ENCODE peak calls at places on chromosomes 2 and 18, in four cellular contexts. One of them, this sample, is unnamed.

GRCh38 chr2:37843554-37843953 is 81.5 kb upstream of the RMDN2 start:
- DNase-seq in OCI-LY7: no peak
- DNase-seq in GM12864: no peak
- DNase-seq in CD4-positive, alpha-beta T cell: no peak
- DNase-seq in this sample: no peak

GRCh38 chr2:147473075-147473474 is 371.8 kb upstream of the ACVR2A start:
- DNase-seq in CD4-positive, alpha-beta T cell: no peak
- DNase-seq in GM12864: no peak
- DNase-seq in OCI-LY7: no peak
- DNase-seq in this sample: no peak

GRCh38 chr2:108412995-108413726 is 35.4 kb downstream of the SULT1C4 start:
- DNase-seq in GM12864: no peak
- DNase-seq in CD4-positive, alpha-beta T cell: no peak
- DNase-seq in OCI-LY7: no peak
- DNase-seq in this sample: no peak

GRCh38 chr2:235135990-235136561 is 184.3 kb downstream of the SH3BP4 start:
- DNase-seq in OCI-LY7: peak
- DNase-seq in GM12864: peak
- DNase-seq in CD4-positive, alpha-beta T cell: peak
- DNase-seq in this sample: peak

GRCh38 chr2:99784946-99785345 is 295.1 kb upstream of the REV1 start:
- DNase-seq in GM12864: no peak
- DNase-seq in OCI-LY7: no peak
- DNase-seq in CD4-positive, alpha-beta T cell: no peak
- DNase-seq in this sample: no peak

GRCh38 chr2:166343467-166343866 is 32.3 kb downstream of the SCN9A start:
- DNase-seq in OCI-LY7: peak
- DNase-seq in GM12864: no peak
- DNase-seq in CD4-positive, alpha-beta T cell: no peak
- DNase-seq in this sample: no peak

GRCh38 chr2:83364264-83364663 is 1094.8 kb downstream of the SUCLG1 start:
- DNase-seq in OCI-LY7: no peak
- DNase-seq in GM12864: no peak
- DNase-seq in CD4-positive, alpha-beta T cell: no peak
- DNase-seq in this sample: no peak

GRCh38 chr2:189287982-189288494 is 108.5 kb upstream of the COL5A2 start:
- DNase-seq in CD4-positive, alpha-beta T cell: no peak
- DNase-seq in GM12864: no peak
- DNase-seq in OCI-LY7: no peak
- DNase-seq in this sample: peak

GRCh38 chr18:50659091-50660003 is 99.5 kb downstream of the MAPK4 start:
- DNase-seq in GM12864: no peak
- DNase-seq in OCI-LY7: no peak
- DNase-seq in CD4-positive, alpha-beta T cell: no peak
- DNase-seq in this sample: no peak

GRCh38 chr2:128554151-128554769 is 235.6 kb upstream of the HS6ST1 start:
- DNase-seq in CD4-positive, alpha-beta T cell: no peak
- DNase-seq in OCI-LY7: no peak
- DNase-seq in GM12864: no peak
- DNase-seq in this sample: no peak

GRCh38 chr2:64906853-64907536 is 82.2 kb upstream of the SLC1A4 start:
- DNase-seq in GM12864: no peak
- DNase-seq in OCI-LY7: no peak
- DNase-seq in CD4-positive, alpha-beta T cell: no peak
- DNase-seq in this sample: no peak

GRCh38 chr2:231717281-231718180 is 9.2 kb downstream of the PTMA start:
- DNase-seq in CD4-positive, alpha-beta T cell: no peak
- DNase-seq in GM12864: peak
- DNase-seq in OCI-LY7: peak
- DNase-seq in this sample: peak

GRCh38 chr2:65075605-65076344 is 19.6 kb downstream of the CEP68 start:
- DNase-seq in OCI-LY7: no peak
- DNase-seq in GM12864: no peak
- DNase-seq in CD4-positive, alpha-beta T cell: no peak
- DNase-seq in this sample: no peak

GRCh38 chr2:28356095-28356911 is 36.4 kb upstream of the FOSL2 start:
- DNase-seq in OCI-LY7: no peak
- DNase-seq in CD4-positive, alpha-beta T cell: peak
- DNase-seq in GM12864: no peak
- DNase-seq in this sample: no peak

GRCh38 chr2:28358668-28359201 is 33.9 kb upstream of the FOSL2 start:
- DNase-seq in GM12864: no peak
- DNase-seq in CD4-positive, alpha-beta T cell: no peak
- DNase-seq in OCI-LY7: no peak
- DNase-seq in this sample: no peak

GRCh38 chr2:28355521-28356094 is 37.0 kb upstream of the FOSL2 start:
- DNase-seq in GM12864: no peak
- DNase-seq in CD4-positive, alpha-beta T cell: no peak
- DNase-seq in OCI-LY7: no peak
- DNase-seq in this sample: no peak

GRCh38 chr2:28357948-28358667 is 34.5 kb upstream of the FOSL2 start:
- DNase-seq in GM12864: no peak
- DNase-seq in CD4-positive, alpha-beta T cell: no peak
- DNase-seq in OCI-LY7: no peak
- DNase-seq in this sample: no peak

GRCh38 chr2:28357055-28357454 is 35.6 kb upstream of the FOSL2 start:
- DNase-seq in GM12864: no peak
- DNase-seq in CD4-positive, alpha-beta T cell: no peak
- DNase-seq in OCI-LY7: no peak
- DNase-seq in this sample: no peak
- TF ChIP-seq CTCF in GM12864: no peak
- TF ChIP-seq CTCF in CD4-positive, alpha-beta T cell: no peak
- TF ChIP-seq CTCF in OCI-LY7: no peak
- TF ChIP-seq CTCF in this sample: no peak

GRCh38 chr2:46164581-46165301 is 132.5 kb upstream of the EPAS1 start:
- DNase-seq in OCI-LY7: no peak
- DNase-seq in CD4-positive, alpha-beta T cell: no peak
- DNase-seq in GM12864: no peak
- DNase-seq in this sample: no peak
- TF ChIP-seq CTCF in OCI-LY7: no peak
- TF ChIP-seq CTCF in CD4-positive, alpha-beta T cell: no peak
- TF ChIP-seq CTCF in GM12864: no peak
- TF ChIP-seq CTCF in this sample: no peak

GRCh38 chr18:62766266-62766665 is 50.9 kb downstream of the PHLPP1 start:
- DNase-seq in GM12864: no peak
- DNase-seq in OCI-LY7: no peak
- DNase-seq in CD4-positive, alpha-beta T cell: no peak
- DNase-seq in this sample: no peak

GRCh38 chr18:62771494-62771893 is 56.2 kb downstream of the PHLPP1 start:
- DNase-seq in OCI-LY7: no peak
- DNase-seq in CD4-positive, alpha-beta T cell: no peak
- DNase-seq in GM12864: no peak
- DNase-seq in this sample: peak

GRCh38 chr18:62768172-62768943 is 53.0 kb downstream of the PHLPP1 start:
- DNase-seq in CD4-positive, alpha-beta T cell: no peak
- DNase-seq in GM12864: no peak
- DNase-seq in OCI-LY7: no peak
- DNase-seq in this sample: no peak

GRCh38 chr18:62767321-62767720 is 52.0 kb downstream of the PHLPP1 start:
- DNase-seq in OCI-LY7: no peak
- DNase-seq in CD4-positive, alpha-beta T cell: no peak
- DNase-seq in GM12864: no peak
- DNase-seq in this sample: no peak

DNA sequence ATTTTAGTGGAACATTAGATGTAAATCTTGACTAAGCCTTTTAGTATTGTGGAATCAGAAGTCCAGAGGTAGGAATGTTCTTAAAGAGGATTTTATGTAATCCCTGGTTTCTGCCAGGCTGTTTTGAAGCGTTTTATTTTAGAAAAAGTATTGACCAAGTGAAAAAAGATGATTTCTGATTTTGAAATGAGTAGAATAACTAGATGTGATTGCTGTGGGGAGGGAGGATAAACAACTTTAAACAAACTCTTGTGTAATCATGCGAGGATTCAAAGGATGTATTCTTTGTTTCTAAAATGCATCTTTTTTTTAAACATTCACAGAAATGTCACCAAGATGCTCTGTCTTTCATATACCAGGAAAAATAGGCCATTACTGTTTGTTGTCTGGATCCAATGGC is 53.9 kb downstream of the PHLPP1 start:
- DNase-seq in GM12864: no peak
- DNase-seq in CD4-positive, alpha-beta T cell: no peak
- DNase-seq in OCI-LY7: no peak
- DNase-seq in this sample: no peak
- TF ChIP-seq CTCF in GM12864: no peak
- TF ChIP-seq CTCF in CD4-positive, alpha-beta T cell: no peak
- TF ChIP-seq CTCF in OCI-LY7: no peak
- TF ChIP-seq CTCF in this sample: no peak

DNA sequence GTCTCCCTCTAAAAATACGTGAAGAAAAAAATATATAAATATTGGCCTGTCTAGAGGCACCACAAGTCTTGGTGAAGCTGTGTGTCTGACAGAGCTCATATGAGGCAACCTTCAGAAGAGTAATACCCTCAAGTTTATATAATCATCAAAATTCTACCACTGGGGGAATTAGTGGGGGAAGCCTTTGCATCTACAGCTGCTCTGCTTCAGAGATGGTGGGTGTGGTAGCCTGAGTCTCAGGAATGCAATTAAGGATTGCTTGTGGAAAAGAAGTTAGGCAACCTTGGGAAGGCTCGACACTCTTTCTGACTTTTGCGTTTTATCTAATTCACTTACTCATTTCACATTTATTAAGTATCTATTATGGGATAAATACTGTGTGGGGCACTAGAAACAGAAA is 17.4 kb downstream of the TPGS2 start:
- DNase-seq in GM12864: no peak
- DNase-seq in OCI-LY7: no peak
- DNase-seq in CD4-positive, alpha-beta T cell: no peak
- DNase-seq in this sample: no peak
- TF ChIP-seq CTCF in GM12864: no peak
- TF ChIP-seq CTCF in OCI-LY7: no peak
- TF ChIP-seq CTCF in CD4-positive, alpha-beta T cell: no peak
- TF ChIP-seq CTCF in this sample: no peak

DNA sequence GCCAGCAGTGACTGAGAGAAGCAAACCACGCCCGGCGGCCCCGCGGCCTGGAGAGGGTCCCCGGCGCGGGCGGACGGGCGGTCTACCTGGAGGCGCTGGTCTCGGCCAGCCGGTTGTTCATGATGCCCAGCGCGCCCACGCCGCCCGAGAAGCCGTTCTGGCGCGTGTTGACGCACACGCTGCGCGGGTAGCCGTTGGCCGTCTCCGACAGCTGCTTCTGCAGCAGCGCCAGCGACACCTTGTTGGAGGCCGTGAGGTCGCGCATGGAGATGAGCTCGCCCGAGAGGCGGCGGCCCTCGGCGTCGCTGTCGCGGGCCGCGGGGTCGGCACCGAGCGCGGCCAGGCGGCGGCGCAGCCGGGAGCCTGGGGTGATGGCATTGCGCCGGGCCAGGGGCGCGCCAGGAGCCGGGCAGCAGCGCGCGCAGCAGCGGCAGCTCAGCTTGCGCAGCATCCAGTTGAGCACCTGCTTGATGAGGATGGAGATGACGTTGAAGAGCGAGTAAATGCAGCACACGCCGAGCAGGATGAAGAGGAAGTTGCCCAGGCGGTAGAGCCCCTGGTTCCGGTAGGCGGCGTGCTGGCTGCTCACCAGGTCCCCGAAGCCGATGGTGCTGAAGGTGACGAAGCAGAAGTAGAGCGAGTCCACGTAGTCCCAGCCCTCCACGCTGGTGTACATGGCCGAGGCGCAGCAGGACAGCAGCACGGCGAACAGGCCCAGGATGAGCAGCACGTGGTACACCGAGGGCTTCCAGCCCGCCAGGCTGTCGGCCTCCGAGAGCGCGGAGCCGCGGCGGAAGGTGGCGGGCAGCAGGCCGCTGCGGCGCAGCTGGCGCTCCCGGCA is 118.1 kb downstream of the MSH2 start:
- DNase-seq in GM12864: peak
- DNase-seq in CD4-positive, alpha-beta T cell: peak
- DNase-seq in OCI-LY7: peak
- DNase-seq in this sample: peak
- TF ChIP-seq CTCF in GM12864: peak
- TF ChIP-seq CTCF in CD4-positive, alpha-beta T cell: peak
- TF ChIP-seq CTCF in OCI-LY7: peak
- TF ChIP-seq CTCF in this sample: peak

DNA sequence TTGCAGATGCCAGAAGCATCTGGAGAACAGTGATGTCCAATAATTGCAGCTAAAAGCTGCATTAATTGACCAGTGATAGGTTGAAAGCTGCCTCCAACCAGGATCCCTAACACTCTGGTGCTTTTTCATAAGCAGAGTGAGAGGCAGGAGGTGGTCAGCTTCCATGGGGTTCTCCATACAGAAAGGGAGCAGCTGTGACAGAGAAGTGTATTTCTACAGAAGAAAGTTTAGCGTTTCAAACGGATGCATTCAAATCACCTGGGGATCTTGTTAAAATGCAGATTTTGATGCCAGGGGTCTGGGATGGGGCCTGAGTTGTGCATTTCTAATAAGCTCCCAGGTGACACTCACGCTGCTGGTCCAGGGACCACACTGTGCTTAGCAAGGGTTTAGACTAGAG is 216.5 kb upstream of the NRP2 start:
- DNase-seq in GM12864: no peak
- DNase-seq in CD4-positive, alpha-beta T cell: no peak
- DNase-seq in OCI-LY7: no peak
- DNase-seq in this sample: no peak
- TF ChIP-seq CTCF in GM12864: no peak
- TF ChIP-seq CTCF in CD4-positive, alpha-beta T cell: no peak
- TF ChIP-seq CTCF in OCI-LY7: no peak
- TF ChIP-seq CTCF in this sample: no peak

GRCh38 chr2:100818606-100819364 is 1.2 kb upstream of the NPAS2 start:
- DNase-seq in CD4-positive, alpha-beta T cell: peak
- DNase-seq in OCI-LY7: no peak
- DNase-seq in GM12864: no peak
- DNase-seq in this sample: peak
- TF ChIP-seq CTCF in CD4-positive, alpha-beta T cell: no peak
- TF ChIP-seq CTCF in OCI-LY7: no peak
- TF ChIP-seq CTCF in GM12864: peak
- TF ChIP-seq CTCF in this sample: no peak

GRCh38 chr2:15860051-15860663 is 80.2 kb upstream of the MYCN start:
- DNase-seq in GM12864: no peak
- DNase-seq in CD4-positive, alpha-beta T cell: no peak
- DNase-seq in OCI-LY7: no peak
- DNase-seq in this sample: no peak

GRCh38 chr2:15863089-15863488 is 77.3 kb upstream of the MYCN start:
- DNase-seq in GM12864: no peak
- DNase-seq in OCI-LY7: no peak
- DNase-seq in CD4-positive, alpha-beta T cell: no peak
- DNase-seq in this sample: no peak

GRCh38 chr2:15861172-15861822 is 79.1 kb upstream of the MYCN start:
- DNase-seq in GM12864: no peak
- DNase-seq in OCI-LY7: no peak
- DNase-seq in CD4-positive, alpha-beta T cell: no peak
- DNase-seq in this sample: no peak

GRCh38 chr2:15861898-15862297 is 78.5 kb upstream of the MYCN start:
- DNase-seq in GM12864: no peak
- DNase-seq in OCI-LY7: no peak
- DNase-seq in CD4-positive, alpha-beta T cell: no peak
- DNase-seq in this sample: no peak

GRCh38 chr2:15860760-15861159 is 79.6 kb upstream of the MYCN start:
- DNase-seq in OCI-LY7: no peak
- DNase-seq in GM12864: no peak
- DNase-seq in CD4-positive, alpha-beta T cell: no peak
- DNase-seq in this sample: no peak
- TF ChIP-seq CTCF in OCI-LY7: peak
- TF ChIP-seq CTCF in GM12864: no peak
- TF ChIP-seq CTCF in CD4-positive, alpha-beta T cell: no peak
- TF ChIP-seq CTCF in this sample: no peak

GRCh38 chr2:38960609-38961320 is 71.1 kb downstream of the ARHGEF33 start:
- DNase-seq in OCI-LY7: no peak
- DNase-seq in GM12864: no peak
- DNase-seq in CD4-positive, alpha-beta T cell: no peak
- DNase-seq in this sample: no peak
- TF ChIP-seq CTCF in OCI-LY7: no peak
- TF ChIP-seq CTCF in GM12864: no peak
- TF ChIP-seq CTCF in CD4-positive, alpha-beta T cell: no peak
- TF ChIP-seq CTCF in this sample: no peak

GRCh38 chr2:134375935-134376334 is 122.1 kb downstream of the MGAT5 start:
- DNase-seq in GM12864: no peak
- DNase-seq in CD4-positive, alpha-beta T cell: no peak
- DNase-seq in OCI-LY7: no peak
- DNase-seq in this sample: no peak
- TF ChIP-seq CTCF in GM12864: no peak
- TF ChIP-seq CTCF in CD4-positive, alpha-beta T cell: no peak
- TF ChIP-seq CTCF in OCI-LY7: no peak
- TF ChIP-seq CTCF in this sample: no peak

This sample was measured in GM13977.